ENCODE peak calls at places on chromosome 20, in seven cellular contexts. W, P, Z, O, I, F and X are unnamed samples.

GRCh38 chr20:38880952-38881735 is 45.1 kb upstream of the FAM83D start:
- DNase-seq in W (no peak), P (no peak), Z (no peak), O (no peak), I (no peak), F (no peak), X (no peak)

GRCh38 chr20:40630723-40631631 is 58.1 kb downstream of the MAFB start:
- DNase-seq in W (no peak), P (no peak), Z (no peak), O (no peak), I (no peak), F (no peak), X (no peak)

GRCh38 chr20:17678295-17678694 is 3.7 kb downstream of the RRBP1 start:
- DNase-seq in W (no peak), P (no peak), Z (no peak), O (no peak), I (no peak), F (peak; percentile 15), X (no peak)

GRCh38 chr20:48041078-48041780 is 255.9 kb upstream of the SULF2 start:
- DNase-seq in W (no peak), P (no peak), Z (no peak), O (no peak), I (no peak), F (no peak), X (no peak)

GRCh38 chr20:8722277-8722928 is 346.5 kb upstream of the PLCB4 start:
- DNase-seq in W (no peak), P (peak; percentile 65), Z (no peak), O (peak; percentile 39), I (peak; percentile 65), F (peak; percentile 81), X (no peak)

GRCh38 chr20:57440678-57441509 is 49.7 kb downstream of the RBM38 start:
- DNase-seq in W (peak; percentile 97), P (no peak), Z (no peak), O (no peak), I (peak; percentile 60), F (peak; percentile 91), X (peak; percentile 82)

GRCh38 chr20:32112862-32113261 is 3.3 kb downstream of the TM9SF4 start:
- DNase-seq in W (peak; percentile 71), P (no peak), Z (no peak), O (no peak), I (no peak), F (no peak), X (no peak)

GRCh38 chr20:62815066-62815991 is 1.5 kb upstream of the COL9A3 start:
- DNase-seq in W (peak; percentile 83), P (no peak), Z (no peak), O (peak; percentile 0), I (no peak), F (no peak), X (no peak)

GRCh38 chr20:49123982-49124381 is 64.2 kb downstream of the STAU1 start:
- DNase-seq in W (no peak), P (no peak), Z (no peak), O (no peak), I (no peak), F (no peak), X (no peak)

GRCh38 chr20:8862092-8862491 is 206.8 kb upstream of the PLCB4 start:
- DNase-seq in W (no peak), P (no peak), Z (no peak), O (no peak), I (no peak), F (no peak), X (no peak)

GRCh38 chr20:33951171-33951570 is 42.5 kb upstream of the RALY start:
- DNase-seq in W (no peak), P (no peak), Z (no peak), O (no peak), I (no peak), F (no peak), X (no peak)

GRCh38 chr20:30910937-30911725 is 346.3 kb upstream of the DEFB115 start:
- DNase-seq in W (no peak), P (no peak), Z (no peak), O (no peak), I (no peak), F (no peak), X (no peak)

GRCh38 chr20:20755674-20756319 is 43.4 kb upstream of the RALGAPA2 start:
- DNase-seq in W (no peak), P (no peak), Z (no peak), O (no peak), I (no peak), F (no peak), X (no peak)

GRCh38 chr20:21663465-21663864 is 42.0 kb upstream of the PAX1 start:
- DNase-seq in W (no peak), P (no peak), Z (no peak), O (no peak), I (no peak), F (no peak), X (no peak)

GRCh38 chr20:61949363-61949713 is 116.3 kb downstream of the TAF4 start:
- DNase-seq in W (no peak), P (no peak), Z (no peak), O (no peak), I (no peak), F (no peak), X (no peak)

GRCh38 chr20:48880936-48881657 is 40.4 kb upstream of the ARFGEF2 start:
- DNase-seq in W (no peak), P (no peak), Z (no peak), O (no peak), I (no peak), F (no peak), X (no peak)

GRCh38 chr20:33277471-33278441 is 5.3 kb upstream of the BPIFB1 start:
- DNase-seq in W (no peak), P (no peak), Z (no peak), O (no peak), I (no peak), F (no peak), X (no peak)

GRCh38 chr20:47379433-47380150 is 23.1 kb upstream of the ZMYND8 start:
- DNase-seq in W (no peak), P (no peak), Z (no peak), O (no peak), I (peak; percentile 63), F (peak; percentile 78), X (no peak)

GRCh38 chr20:48147326-48147725 is 362.0 kb upstream of the SULF2 start:
- DNase-seq in W (no peak), P (no peak), Z (no peak), O (no peak), I (no peak), F (no peak), X (no peak)

GRCh38 chr20:23132930-23133559 is 46.9 kb upstream of the CD93 start:
- DNase-seq in W (peak; percentile 84), P (no peak), Z (no peak), O (no peak), I (no peak), F (no peak), X (no peak)

GRCh38 chr20:23130622-23130916 is 44.4 kb upstream of the CD93 start:
- DNase-seq in W (no peak), P (no peak), Z (no peak), O (no peak), I (no peak), F (no peak), X (no peak)

GRCh38 chr20:23133560-23133998 is 47.5 kb upstream of the CD93 start:
- DNase-seq in W (no peak), P (no peak), Z (no peak), O (no peak), I (no peak), F (no peak), X (no peak)

GRCh38 chr20:23131766-23132165 is 45.6 kb upstream of the CD93 start:
- DNase-seq in W (no peak), P (no peak), Z (no peak), O (no peak), I (no peak), F (no peak), X (no peak)

GRCh38 chr20:23132293-23132929 is 46.3 kb upstream of the CD93 start:
- DNase-seq in W (peak; percentile 46), P (no peak), Z (no peak), O (no peak), I (no peak), F (no peak), X (no peak)
- H3K27ac ChIP-seq in W (peak overlapping the region; percentile 82), P (no peak overlapping the region), Z (no peak overlapping the region), O (no peak overlapping the region), I (no peak overlapping the region), F (no peak overlapping the region), X (no peak overlapping the region)

GRCh38 chr20:25389381-25389857 is 1.2 kb downstream of the ABHD12 start:
- DNase-seq in W (no peak), P (peak; percentile 18), Z (no peak), O (no peak), I (no peak), F (peak; percentile 58), X (no peak)
- H3K27ac ChIP-seq in W (no peak overlapping the region), P (peak overlapping the region; percentile 54), Z (no peak overlapping the region), O (no peak overlapping the region), I (peak overlapping the region; percentile 61), F (peak overlapping the region; percentile 88), X (peak overlapping the region; percentile 90)

DNA sequence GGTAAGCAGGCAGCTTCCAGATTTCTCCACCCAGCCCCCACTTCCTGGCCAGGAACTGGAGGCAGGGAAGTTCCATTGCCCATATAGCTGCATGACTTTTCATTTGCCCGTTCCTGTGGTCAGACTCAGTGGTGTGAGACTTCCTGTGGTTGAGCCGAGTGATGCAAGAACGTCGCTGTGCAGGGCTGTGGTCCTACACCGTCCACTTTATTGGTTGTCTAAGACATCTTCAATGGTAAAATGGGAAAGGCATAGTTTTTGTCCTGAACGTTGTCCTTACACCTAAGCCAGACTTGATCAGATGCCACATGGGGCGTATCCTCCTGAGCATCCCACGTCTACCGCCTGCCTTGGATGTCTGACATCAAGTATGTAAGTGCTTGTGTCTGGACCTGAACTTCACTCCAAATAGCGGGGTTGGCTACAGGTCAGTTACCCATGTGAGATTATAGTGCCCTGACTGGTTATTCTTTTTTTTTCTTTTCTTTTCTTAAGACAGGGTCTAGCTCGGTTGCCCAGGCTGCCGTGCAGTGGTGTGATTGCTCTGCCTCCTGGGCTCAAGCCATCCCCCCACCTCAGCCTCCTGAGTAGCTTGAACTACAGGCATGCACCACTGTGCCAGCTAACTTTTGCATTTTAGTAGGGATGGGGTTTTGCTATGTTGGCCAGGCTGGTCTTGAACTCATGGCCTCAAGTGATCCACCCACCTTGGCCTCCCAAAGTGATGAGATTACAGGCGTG is 25.9 kb upstream of the GTSF1L start:
- DNase-seq in W (no peak), P (peak; percentile 90), Z (no peak), O (no peak), I (no peak), F (peak; percentile 89), X (no peak)
- H3K27ac ChIP-seq in W (no peak overlapping the region), P (peak overlapping the region; percentile 99), Z (no peak overlapping the region), O (no peak overlapping the region), I (no peak overlapping the region), F (peak overlapping the region; percentile 4), X (no peak overlapping the region)

DNA sequence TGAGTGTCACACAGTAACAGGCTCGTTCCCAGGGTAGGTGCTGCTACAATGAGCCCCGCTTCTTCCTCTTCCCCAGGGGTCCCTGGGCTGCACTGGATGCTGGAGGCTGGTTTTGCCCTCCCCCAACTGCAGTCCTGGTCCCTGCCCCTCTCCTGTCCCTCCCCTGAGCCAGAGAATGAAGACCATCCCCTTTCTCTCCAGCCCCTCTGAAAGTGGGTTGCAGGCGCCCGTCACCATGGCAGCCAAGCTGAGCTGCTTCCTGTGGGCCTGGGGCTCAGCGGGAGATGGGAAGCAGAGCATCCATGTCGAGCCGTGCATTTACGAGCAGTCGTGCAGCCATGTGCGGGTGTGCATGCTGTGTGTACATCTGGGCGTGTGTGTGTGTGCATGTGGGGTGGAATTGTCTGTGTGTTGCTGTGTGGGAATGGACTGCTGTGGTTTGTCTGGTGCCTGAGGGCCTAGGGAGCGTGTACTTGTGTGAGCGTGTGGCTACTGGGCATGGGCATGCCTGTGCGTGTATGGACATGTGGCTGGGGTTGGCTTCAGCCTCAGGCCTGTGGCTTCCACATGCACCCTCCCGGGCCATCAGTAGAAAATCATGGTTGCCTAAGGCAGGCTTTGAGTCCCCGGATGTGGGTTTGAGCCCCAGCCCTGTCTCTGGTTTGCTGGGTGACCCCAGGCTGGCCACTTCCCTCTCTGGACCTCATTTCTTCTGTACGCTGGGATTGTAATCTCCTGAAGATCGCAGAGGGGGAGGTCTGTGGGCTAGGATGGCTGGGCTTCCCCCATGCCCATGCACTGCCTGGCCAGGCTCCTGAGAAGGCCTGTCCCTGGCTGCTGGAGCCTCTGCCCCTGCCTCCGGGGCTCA is 48.8 kb downstream of the SRC start:
- DNase-seq in W (peak; percentile 59), P (no peak), Z (no peak), O (peak; percentile 16), I (no peak), F (no peak), X (no peak)
- H3K27ac ChIP-seq in W (no peak overlapping the region), P (no peak overlapping the region), Z (no peak overlapping the region), O (no peak overlapping the region), I (no peak overlapping the region), F (no peak overlapping the region), X (no peak overlapping the region)